ENCODE peak calls at places on chromosomes 3 and 15, in seven cellular contexts. H is activated CD4-positive, alpha-beta T cell treated with anti-CD3 and anti-CD28 coated beads, Interleukin-2, amount 10 ng/mL, durations not matched to agents 7 days and 5 days; E is EH; P is H7; D is activated CD8-positive, alpha-beta T cell treated with anti-CD3 and anti-CD28 coated beads for 36 hours; M is myocyte; B is sigmoid colon. A is an unnamed sample.

GRCh38 chr3:159499031-159499793 is 489.4 kb upstream of the IL12A start:
- DNase-seq in H (no peak), E (peak), P (no peak), D (no peak), M (no peak), B (no peak), A (peak)

GRCh38 chr3:77467702-77468407 is 428.0 kb downstream of the ROBO2 start:
- DNase-seq in H (no peak), E (peak), P (no peak), D (no peak), M (no peak), B (peak), A (no peak)

GRCh38 chr15:41438206-41438605 is 21.3 kb downstream of the RTF1 start:
- DNase-seq in H (no peak), E (no peak), P (no peak), D (no peak), M (no peak), B (peak), A (peak)

GRCh38 chr15:58479941-58480340 is 48.1 kb downstream of the LIPC start:
- DNase-seq in H (no peak), E (no peak), P (no peak), D (no peak), M (no peak), B (no peak), A (no peak)

GRCh38 chr15:69114231-69114937 is 46.1 kb upstream of the GLCE start:
- DNase-seq in H (no peak), E (no peak), P (no peak), D (no peak), M (no peak), B (no peak), A (no peak)

GRCh38 chr3:104604326-104605010 is 762.2 kb upstream of the ALCAM start:
- DNase-seq in H (no peak), E (peak), P (no peak), D (no peak), M (peak), B (no peak), A (peak)

GRCh38 chr15:54960266-54960665 is 236.5 kb downstream of the RSL24D1 start:
- DNase-seq in H (no peak), E (no peak), P (no peak), D (no peak), M (no peak), B (no peak), A (no peak)

GRCh38 chr15:58043192-58043903 is 22.2 kb downstream of the ALDH1A2 start:
- DNase-seq in H (peak), E (peak), P (no peak), D (peak), M (peak), B (no peak), A (peak)

GRCh38 chr3:39754549-39754948 is 54.9 kb upstream of the MYRIP start:
- DNase-seq in H (no peak), E (no peak), P (no peak), D (no peak), M (no peak), B (no peak), A (no peak)

GRCh38 chr3:30297112-30297511 is 309.3 kb upstream of the TGFBR2 start:
- DNase-seq in H (no peak), E (no peak), P (no peak), D (no peak), M (no peak), B (no peak), A (no peak)

GRCh38 chr3:79015854-79016253 is 751.9 kb downstream of the ROBO1 start:
- DNase-seq in H (no peak), E (no peak), P (no peak), D (no peak), M (no peak), B (no peak), A (no peak)

GRCh38 chr3:10205461-10206165 is 40.9 kb downstream of the IRAK2 start:
- DNase-seq in H (no peak), E (peak), P (no peak), D (no peak), M (peak), B (no peak), A (peak)

GRCh38 chr3:5128861-5129260 is 6.8 kb downstream of the ARL8B start:
- DNase-seq in H (no peak), E (no peak), P (no peak), D (no peak), M (no peak), B (no peak), A (no peak)

GRCh38 chr3:56926513-56927282 is 124.9 kb upstream of the ARHGEF3 start:
- DNase-seq in H (no peak), E (peak), P (no peak), D (no peak), M (peak), B (no peak), A (peak)

GRCh38 chr3:14425574-14426304 is 23.3 kb downstream of the SLC6A6 start:
- DNase-seq in H (peak), E (peak), P (peak), D (peak), M (no peak), B (no peak), A (no peak)

GRCh38 chr3:10518506-10519150 is 13.2 kb upstream of the ATP2B2 start:
- DNase-seq in H (no peak), E (peak), P (no peak), D (no peak), M (peak), B (peak), A (peak)

GRCh38 chr15:24956131-24956838 is 1.5 kb downstream of the SNRPN start:
- DNase-seq in H (peak), E (peak), P (peak), D (peak), M (peak), B (peak), A (peak)

GRCh38 chr3:16400143-16400935 is 113.2 kb downstream of the RFTN1 start:
- DNase-seq in H (no peak), E (peak), P (no peak), D (no peak), M (no peak), B (no peak), A (no peak)

GRCh38 chr15:89442671-89443307 is 53.6 kb downstream of the RHCG start:
- DNase-seq in H (peak), E (peak), P (peak), D (peak), M (peak), B (no peak), A (peak)

GRCh38 chr15:50058231-50058630 is 60.8 kb downstream of the ATP8B4 start:
- DNase-seq in H (no peak), E (peak), P (no peak), D (no peak), M (peak), B (no peak), A (peak)

GRCh38 chr3:25037049-25037547 is 391.0 kb upstream of the RARB start:
- DNase-seq in H (no peak), E (peak), P (no peak), D (no peak), M (no peak), B (no peak), A (peak)

GRCh38 chr3:126109860-126110235 is 25.9 kb upstream of the SLC41A3 start:
- DNase-seq in H (no peak), E (no peak), P (peak), D (no peak), M (no peak), B (peak), A (no peak)

GRCh38 chr3:31777092-31777491 is 204.0 kb downstream of the OSBPL10 start:
- DNase-seq in H (no peak), E (peak), P (no peak), D (no peak), M (no peak), B (no peak), A (peak)

GRCh38 chr15:85755942-85756341 is 38.8 kb downstream of the KLHL25 start:
- DNase-seq in H (no peak), E (no peak), P (peak), D (no peak), M (no peak), B (peak), A (no peak)

GRCh38 chr3:20930034-20930433 is 744.0 kb upstream of the SGO1 start:
- DNase-seq in H (no peak), E (peak), P (peak), D (peak), M (peak), B (no peak), A (peak)

GRCh38 chr3:13587442-13587841 is 38.5 kb downstream of the FBLN2 start:
- DNase-seq in H (no peak), E (no peak), P (peak), D (no peak), M (no peak), B (peak), A (no peak)

GRCh38 chr3:189927975-189928895 is 192.5 kb downstream of the P3H2 start:
- DNase-seq in H (no peak), E (peak), P (no peak), D (no peak), M (no peak), B (no peak), A (no peak)

GRCh38 chr3:127894461-127894860 is 20.6 kb upstream of the KBTBD12 start:
- DNase-seq in H (no peak), E (no peak), P (no peak), D (no peak), M (no peak), B (no peak), A (no peak)

GRCh38 chr15:46670256-46670655 is 1035.4 kb downstream of the SQOR start:
- DNase-seq in H (no peak), E (no peak), P (no peak), D (no peak), M (no peak), B (no peak), A (no peak)

GRCh38 chr3:107954845-107955244 is 136.0 kb downstream of the CD47 start:
- DNase-seq in H (peak), E (no peak), P (no peak), D (no peak), M (no peak), B (no peak), A (no peak)

GRCh38 chr15:83310521-83311456 is 26.3 kb upstream of the BNC1 start:
- DNase-seq in H (no peak), E (peak), P (peak), D (no peak), M (peak), B (no peak), A (peak)

GRCh38 chr15:32884136-32884535 is 166.3 kb downstream of the GREM1 start:
- DNase-seq in H (no peak), E (peak), P (no peak), D (no peak), M (no peak), B (no peak), A (peak)

GRCh38 chr3:45553469-45553974 is 41.0 kb upstream of the LIMD1 start:
- DNase-seq in H (no peak), E (peak), P (no peak), D (no peak), M (peak), B (peak), A (no peak)

GRCh38 chr15:77144492-77145070 is 73.7 kb upstream of the TSPAN3 start:
- DNase-seq in H (no peak), E (peak), P (no peak), D (no peak), M (peak), B (no peak), A (peak)

GRCh38 chr3:73964818-73965217 is 340.1 kb upstream of the PDZRN3 start:
- DNase-seq in H (no peak), E (no peak), P (no peak), D (no peak), M (no peak), B (no peak), A (no peak)

GRCh38 chr15:65088643-65089021 is 12.1 kb downstream of the KBTBD13 start:
- DNase-seq in H (no peak), E (no peak), P (no peak), D (no peak), M (no peak), B (no peak), A (no peak)

A was measured in iris pigment epithelial cell.